ENCODE peak calls at places on chromosomes 16 and 17, in five cellular contexts. V is activated B cell treated with CpG ODN at 0.5 μM for 24 hours, T is fibroblast of mammary gland, C is Peyer's patch, Q is GM23338. W is an unnamed sample.

GRCh38 chr17:44751806-44752205 is 7.0 kb upstream of the ADAM11 start:
- DNase-seq in V (no peak), T (no peak), C (no peak), Q (no peak), W (no peak)

GRCh38 chr17:8126306-8127066 is 2.6 kb upstream of the HES7 start:
- DNase-seq in Q (peak), V (peak), T (no peak), C (no peak), W (no peak)

GRCh38 chr17:82587234-82588086 is 60.8 kb downstream of the WDR45B start:
- DNase-seq in V (no peak), T (no peak), Q (no peak), C (no peak), W (no peak)

GRCh38 chr17:33210240-33210639 is 82.9 kb downstream of the ASIC2 start:
- DNase-seq in T (no peak), Q (no peak), C (no peak), V (no peak), W (no peak)

GRCh38 chr16:73053379-73054130 is 5.6 kb upstream of the ZFHX3 start:
- DNase-seq in Q (peak), C (no peak), T (no peak), V (no peak), W (no peak)

GRCh38 chr16:79869304-79870015 is 268.9 kb upstream of the MAF start:
- DNase-seq in Q (no peak), T (no peak), C (no peak), V (no peak), W (no peak)

GRCh38 chr17:82299452-82299851 is 18.0 kb downstream of the CD7 start:
- DNase-seq in Q (peak), C (no peak), V (no peak), T (no peak), W (no peak)

GRCh38 chr17:50660042-50660886 is 25.6 kb downstream of the ABCC3 start:
- DNase-seq in C (no peak), Q (no peak), T (peak), V (no peak), W (no peak)

GRCh38 chr17:59357929-59358328 is 26.5 kb downstream of the YPEL2 start:
- DNase-seq in V (no peak), T (peak), C (no peak), Q (no peak), W (no peak)

GRCh38 chr16:68086860-68087268 is 1.7 kb downstream of the NFATC3 start:
- DNase-seq in Q (no peak), V (no peak), T (peak), C (no peak), W (no peak)

GRCh38 chr16:51989637-51990230 is 557.2 kb downstream of the TOX3 start:
- DNase-seq in Q (no peak), T (no peak), V (no peak), C (no peak), W (no peak)

GRCh38 chr16:51175081-51175480 is 24.0 kb upstream of the SALL1 start:
- DNase-seq in Q (no peak), V (no peak), T (peak), C (no peak), W (no peak)

GRCh38 chr16:68408967-68409366 is 39.3 kb downstream of the SMPD3 start:
- DNase-seq in C (no peak), T (no peak), V (no peak), Q (peak), W (no peak)

GRCh38 chr16:53922805-53923645 is 219.1 kb downstream of the FTO start:
- DNase-seq in Q (no peak), V (no peak), C (no peak), T (no peak), W (no peak)

GRCh38 chr17:29283496-29283895 is 10.5 kb downstream of the NUFIP2 start:
- DNase-seq in T (peak), V (no peak), C (no peak), Q (no peak), W (no peak)

GRCh38 chr16:74570412-74571301 is 36.3 kb downstream of the GLG1 start:
- DNase-seq in C (no peak), V (no peak), Q (no peak), T (no peak), W (no peak)

GRCh38 chr17:50134206-50135110 is 4.5 kb upstream of the SAMD14 start:
- DNase-seq in Q (no peak), V (no peak), T (no peak), C (no peak), W (no peak)

GRCh38 chr17:72715906-72716572 is 376.4 kb downstream of the SLC39A11 start:
- DNase-seq in V (no peak), T (peak), Q (no peak), C (no peak), W (no peak)

GRCh38 chr16:1341495-1342388 is 8.3 kb downstream of the BAIAP3 start:
- DNase-seq in T (no peak), V (no peak), C (no peak), Q (no peak), W (no peak)

GRCh38 chr17:12993631-12994030 is 24.2 kb downstream of the ELAC2 start:
- DNase-seq in V (no peak), C (no peak), Q (no peak), T (no peak), W (no peak)

GRCh38 chr17:69474171-69474831 is 59.8 kb downstream of the MAP2K6 start:
- DNase-seq in C (no peak), T (peak), Q (no peak), V (no peak), W (no peak)

GRCh38 chr16:30397776-30398659 is 2.8 kb downstream of the ZNF48 start:
- DNase-seq in C (no peak), Q (no peak), T (no peak), V (no peak), W (no peak)

GRCh38 chr16:30395992-30396560 is 856 bp downstream of the ZNF48 start:
- DNase-seq in T (no peak), V (no peak), C (no peak), Q (no peak), W (no peak)

GRCh38 chr16:30394603-30395154 is 541 bp upstream of the ZNF48 start:
- DNase-seq in Q (peak), T (no peak), C (no peak), V (no peak), W (no peak)

GRCh38 chr16:30397056-30397455 is 1.8 kb downstream of the ZNF48 start:
- DNase-seq in Q (no peak), V (no peak), C (no peak), T (no peak), W (no peak)

GRCh38 chr16:30395155-30395991 is at the start of gene ZNF48:
- DNase-seq in C (peak), Q (peak), V (peak), T (peak), W (peak)
- TF ChIP-seq CTCF in C (no peak), Q (no peak), V (no peak), T (no peak), W (no peak)

DNA sequence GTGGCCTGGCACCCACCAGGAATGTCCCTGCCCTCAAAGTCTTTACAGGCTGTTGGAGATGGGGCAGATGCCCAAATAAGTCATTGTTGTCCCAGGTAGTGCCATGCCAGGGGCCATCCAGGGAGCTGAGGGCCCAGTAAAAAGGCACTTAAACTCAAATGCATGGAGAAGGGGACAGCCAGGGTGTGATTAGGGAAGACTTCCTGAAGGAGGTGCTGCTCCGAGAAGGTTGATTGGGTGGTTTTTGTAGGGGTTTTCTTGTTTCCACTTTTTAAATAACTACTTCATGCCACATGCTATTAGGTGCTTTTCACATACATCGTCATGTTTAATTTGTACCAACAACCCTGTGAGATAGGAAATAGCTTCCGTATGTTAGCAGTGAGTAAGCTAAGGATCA is 66.9 kb downstream of the RAI1 start:
- DNase-seq in C (no peak), V (no peak), Q (peak), T (no peak), W (no peak)
- TF ChIP-seq CTCF in C (no peak), V (no peak), Q (peak), T (no peak), W (no peak)

GRCh38 chr17:55496094-55496881 is 15.0 kb downstream of the SMIM36 start:
- DNase-seq in C (no peak), T (peak), Q (no peak), V (no peak), W (no peak)
- TF ChIP-seq CTCF in C (no peak), T (peak), Q (no peak), V (no peak), W (no peak)

DNA sequence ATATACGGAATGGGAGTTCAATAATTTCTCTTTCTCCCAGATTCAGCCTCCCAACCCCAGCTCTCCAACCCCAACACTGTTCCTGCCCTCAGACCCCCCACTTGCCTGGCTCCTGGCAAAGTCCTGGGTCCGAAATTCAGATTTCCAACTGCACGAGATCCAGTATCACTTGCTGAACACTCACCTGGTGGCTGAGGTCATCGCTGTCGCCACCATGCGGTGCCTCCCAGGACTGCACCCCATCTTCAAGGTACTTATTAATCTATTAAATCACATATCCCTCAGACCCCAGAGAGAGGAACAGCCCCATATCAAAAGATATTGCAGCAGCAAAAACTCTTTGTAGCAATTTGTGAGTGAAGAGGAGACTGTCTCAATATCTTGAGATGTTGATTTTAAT is 5.7 kb downstream of the ALOX12 start:
- DNase-seq in Q (peak), V (no peak), C (no peak), T (peak), W (no peak)
- TF ChIP-seq CTCF in Q (peak), V (no peak), C (peak), T (peak), W (no peak)

DNA sequence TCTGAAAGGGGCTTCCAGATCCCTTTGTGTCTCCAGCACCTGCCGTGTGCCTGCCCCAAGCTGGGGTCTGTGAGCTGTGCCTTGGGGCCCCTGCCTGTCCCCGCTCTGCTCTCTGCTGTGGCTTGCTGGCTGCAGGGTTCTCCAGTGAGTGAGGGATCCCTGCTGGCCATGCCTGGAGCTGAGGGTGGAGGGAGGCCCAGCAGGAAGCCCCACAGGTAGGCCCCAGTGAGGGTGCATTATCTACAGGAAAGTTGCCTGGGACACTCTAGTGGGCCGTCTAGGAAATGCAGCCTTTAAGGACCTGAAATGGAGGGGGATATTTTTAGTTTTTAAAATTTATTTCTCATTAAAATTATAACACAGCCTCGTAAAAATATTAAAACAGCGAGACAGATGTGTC is 50.9 kb downstream of the JPH3 start:
- DNase-seq in V (no peak), C (no peak), T (no peak), Q (peak), W (no peak)
- TF ChIP-seq CTCF in V (no peak), C (peak), T (peak), Q (peak), W (no peak)

GRCh38 chr17:63578027-63578768 is 22.5 kb upstream of the TACO1 start:
- DNase-seq in Q (no peak), T (no peak), V (no peak), C (no peak), W (no peak)

GRCh38 chr17:63571632-63572310 is 21.5 kb downstream of the DCAF7 start:
- DNase-seq in V (no peak), Q (no peak), C (no peak), T (peak), W (no peak)

GRCh38 chr17:63568563-63568962 is 18.3 kb downstream of the DCAF7 start:
- DNase-seq in V (no peak), Q (no peak), T (no peak), C (no peak), W (no peak)

GRCh38 chr17:63578769-63579111 is 22.0 kb upstream of the TACO1 start:
- DNase-seq in C (no peak), T (no peak), V (no peak), Q (no peak), W (no peak)

DNA sequence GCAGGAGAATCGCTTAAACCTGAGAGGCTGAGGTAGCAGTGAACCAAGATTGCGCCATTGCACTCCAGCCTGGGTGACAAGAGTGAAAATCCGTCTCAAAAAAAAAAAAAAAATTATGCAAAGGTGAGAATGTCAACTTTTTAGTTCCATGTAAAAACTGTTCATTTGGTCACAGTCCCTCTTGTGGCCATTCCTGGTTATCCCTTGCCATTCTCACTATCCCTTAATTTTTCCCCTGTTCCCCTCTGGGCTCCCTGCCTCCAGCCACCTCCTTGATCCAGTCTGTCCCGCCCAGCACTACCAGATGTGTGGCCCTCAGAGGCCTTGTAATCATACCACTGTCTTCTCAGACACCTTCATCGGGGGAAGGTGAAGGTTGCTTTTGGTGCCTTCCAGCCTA is 23.4 kb downstream of the DCAF7 start:
- DNase-seq in V (no peak), C (no peak), T (peak), Q (peak), W (no peak)
- TF ChIP-seq CTCF in V (no peak), C (no peak), T (peak), Q (peak), W (no peak)

GRCh38 chr17:65561394-65562205 is at the start of gene AXIN2:
- DNase-seq in Q (peak), C (peak), T (peak), V (peak), W (peak)
- TF ChIP-seq CTCF in Q (peak), C (peak), T (peak), V (no peak), W (no peak)

GRCh38 chr16:10514369-10515055 is 65.9 kb downstream of the EMP2 start:
- DNase-seq in T (peak), C (peak), Q (peak), V (no peak), W (peak)
- TF ChIP-seq CTCF in T (peak), C (peak), Q (peak), V (peak), W (peak)

DNA sequence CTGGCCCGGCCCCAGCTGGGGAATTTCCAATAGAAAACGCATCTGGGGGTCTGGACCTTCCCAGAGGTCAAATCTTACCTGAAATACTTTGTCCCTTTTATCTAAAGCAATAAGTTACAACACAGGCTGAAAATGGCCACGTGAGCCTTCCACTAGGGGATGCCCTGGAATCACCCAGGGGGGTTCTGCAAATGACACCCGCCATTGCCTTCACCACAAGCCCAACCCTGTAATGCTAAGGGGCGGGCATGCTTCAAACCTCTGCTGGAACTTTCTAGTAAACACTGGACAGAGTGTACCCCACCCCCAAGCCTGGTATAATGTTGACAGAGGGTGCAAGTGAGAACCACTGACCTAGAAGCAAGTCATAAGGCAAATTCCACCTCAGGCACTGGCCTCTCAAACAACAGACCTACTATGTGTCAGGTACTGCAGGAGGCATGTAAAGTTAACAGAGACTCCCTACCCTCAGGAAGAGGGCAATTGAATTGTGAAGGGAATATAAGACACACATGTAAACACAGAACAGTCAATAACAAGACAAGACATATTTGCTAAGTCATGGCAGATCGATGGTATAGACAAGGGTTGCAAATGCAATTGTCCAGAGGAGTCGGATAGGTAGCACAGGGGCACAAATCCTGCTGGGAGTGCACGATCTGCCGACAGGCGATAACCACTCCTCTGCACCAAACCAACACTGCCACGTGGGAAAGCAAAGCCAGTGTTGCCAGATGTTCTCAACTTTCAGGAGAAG is 59.0 kb downstream of the ARHGAP17 start:
- DNase-seq in C (no peak), T (no peak), Q (no peak), V (no peak), W (no peak)
- TF ChIP-seq CTCF in C (no peak), T (no peak), Q (no peak), V (no peak), W (no peak)

W was measured in natural killer cell.